ENCODE peak calls at places on chromosomes 11 and 22, in seven cellular contexts. One of them, this sample, is unnamed.

GRCh38 chr22:50730013-50730891 is 7.8 kb upstream of the ACR start:
- DNase-seq in HCT116: no peak
- DNase-seq in spleen: peak; percentile 75
- DNase-seq in uterus: no peak
- DNase-seq in A549: no peak
- DNase-seq in testis: no peak
- DNase-seq in stomach: no peak
- DNase-seq in this sample: peak; percentile 55

GRCh38 chr11:79493555-79494171 is 52.8 kb upstream of the TENM4 start:
- DNase-seq in HCT116: peak; percentile 19
- DNase-seq in spleen: peak; percentile 81
- DNase-seq in uterus: peak; percentile 57
- DNase-seq in A549: peak; percentile 70
- DNase-seq in testis: peak; percentile 87
- DNase-seq in stomach: peak; percentile 72
- DNase-seq in this sample: peak; percentile 82

GRCh38 chr11:73330569-73331093 is 22.6 kb downstream of the ARHGEF17 start:
- DNase-seq in HCT116: no peak
- DNase-seq in spleen: no peak
- DNase-seq in uterus: no peak
- DNase-seq in A549: peak; percentile 63
- DNase-seq in testis: no peak
- DNase-seq in stomach: no peak
- DNase-seq in this sample: no peak

GRCh38 chr22:43346521-43346929 is 3.4 kb upstream of the SCUBE1 start:
- DNase-seq in HCT116: peak; percentile 42
- DNase-seq in spleen: peak; percentile 87
- DNase-seq in uterus: peak; percentile 51
- DNase-seq in A549: peak; percentile 65
- DNase-seq in testis: peak; percentile 71
- DNase-seq in stomach: peak; percentile 66
- DNase-seq in this sample: peak; percentile 75

GRCh38 chr11:72236774-72237111 is 7.2 kb downstream of the PHOX2A start:
- DNase-seq in HCT116: no peak
- DNase-seq in spleen: no peak
- DNase-seq in uterus: no peak
- DNase-seq in A549: no peak
- DNase-seq in testis: no peak
- DNase-seq in stomach: no peak
- DNase-seq in this sample: no peak

GRCh38 chr11:64809781-64810241 is 540 bp downstream of the MEN1 start:
- DNase-seq in HCT116: peak; percentile 12
- DNase-seq in spleen: peak; percentile 86
- DNase-seq in uterus: no peak
- DNase-seq in A549: peak; percentile 17
- DNase-seq in testis: peak; percentile 30
- DNase-seq in stomach: peak; percentile 65
- DNase-seq in this sample: no peak

GRCh38 chr22:22156716-22157499 is 87.7 kb upstream of the VPREB1 start:
- DNase-seq in HCT116: peak; percentile 74
- DNase-seq in spleen: peak; percentile 82
- DNase-seq in uterus: no peak
- DNase-seq in A549: peak; percentile 64
- DNase-seq in testis: peak; percentile 87
- DNase-seq in stomach: peak; percentile 61
- DNase-seq in this sample: no peak

GRCh38 chr22:37295213-37295886 is 13.0 kb downstream of the CYTH4 start:
- DNase-seq in HCT116: no peak
- DNase-seq in spleen: no peak
- DNase-seq in uterus: no peak
- DNase-seq in A549: no peak
- DNase-seq in testis: no peak
- DNase-seq in stomach: no peak
- DNase-seq in this sample: no peak

GRCh38 chr11:3200388-3201111 is 18.1 kb downstream of the MRGPRG start:
- DNase-seq in HCT116: no peak
- DNase-seq in spleen: no peak
- DNase-seq in uterus: peak; percentile 7
- DNase-seq in A549: no peak
- DNase-seq in testis: no peak
- DNase-seq in stomach: no peak
- DNase-seq in this sample: peak; percentile 48

GRCh38 chr11:120432056-120433018 is 79.2 kb upstream of the GRIK4 start:
- DNase-seq in HCT116: peak; percentile 97
- DNase-seq in spleen: no peak
- DNase-seq in uterus: no peak
- DNase-seq in A549: peak; percentile 38
- DNase-seq in testis: no peak
- DNase-seq in stomach: no peak
- DNase-seq in this sample: no peak

GRCh38 chr22:27217154-27217553 is 559.8 kb downstream of the MIAT start:
- DNase-seq in HCT116: no peak
- DNase-seq in spleen: no peak
- DNase-seq in uterus: no peak
- DNase-seq in A549: no peak
- DNase-seq in testis: no peak
- DNase-seq in stomach: no peak
- DNase-seq in this sample: no peak

DNA sequence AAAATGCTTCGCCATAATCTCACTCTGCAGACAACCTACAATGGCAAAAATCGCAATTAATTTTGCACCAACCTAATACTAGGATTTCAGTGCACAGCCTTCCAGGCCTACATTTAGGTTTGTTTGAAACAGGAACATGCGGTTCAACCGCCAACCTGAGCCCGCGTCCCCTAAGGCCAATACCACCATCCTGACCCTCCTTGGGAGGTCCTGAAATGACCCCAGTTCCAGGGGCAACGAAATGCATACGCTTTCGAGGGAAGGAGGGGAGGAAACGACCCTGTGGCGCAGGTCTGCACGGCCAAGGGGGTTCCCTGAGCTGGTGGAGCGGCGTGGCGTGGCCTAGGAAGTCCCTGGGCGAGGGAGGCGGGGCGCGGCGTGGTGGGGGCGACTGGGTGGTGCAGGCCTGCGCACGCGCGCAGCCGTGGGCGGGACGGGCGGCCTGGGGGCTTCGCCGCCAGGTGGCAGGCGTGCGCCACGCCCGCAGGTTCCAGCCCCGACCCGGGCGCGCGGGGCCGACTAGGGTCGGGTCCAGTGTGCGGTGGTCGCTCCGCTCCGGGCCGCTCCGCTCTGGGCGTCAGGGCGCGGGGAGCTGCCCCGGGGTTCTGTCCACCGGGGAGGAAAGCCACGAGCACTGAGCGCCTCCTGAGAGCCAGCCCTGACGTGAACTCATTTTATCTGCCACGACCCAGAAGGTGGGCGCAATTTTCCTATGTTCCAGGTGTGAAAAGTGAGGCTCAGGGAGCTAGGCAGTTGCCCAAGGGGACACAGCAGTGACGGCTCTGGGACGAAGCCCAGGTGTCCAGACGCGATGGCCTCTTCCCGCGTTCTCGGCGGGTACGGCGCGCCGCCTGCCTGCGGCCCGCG is 94.2 kb downstream of the SWAP70 start:
- DNase-seq in HCT116: peak; percentile 42
- DNase-seq in spleen: peak; percentile 98
- DNase-seq in uterus: peak; percentile 87
- DNase-seq in A549: peak; percentile 92
- DNase-seq in testis: peak; percentile 89
- DNase-seq in stomach: peak; percentile 88
- DNase-seq in this sample: peak; percentile 94
- TF ChIP-seq POLR2A in HCT116: no peak
- TF ChIP-seq POLR2A in spleen: no peak
- TF ChIP-seq POLR2A in uterus: peak; percentile 61
- TF ChIP-seq POLR2A in A549: peak; percentile 82
- TF ChIP-seq POLR2A in testis: no peak
- TF ChIP-seq POLR2A in stomach: no peak
- TF ChIP-seq POLR2A in this sample: no peak

GRCh38 chr11:4607782-4608666 is at the start of gene TRIM68:
- DNase-seq in HCT116: peak; percentile 89
- DNase-seq in spleen: peak; percentile 98
- DNase-seq in uterus: peak; percentile 97
- DNase-seq in A549: peak; percentile 96
- DNase-seq in testis: peak; percentile 97
- DNase-seq in stomach: peak; percentile 96
- DNase-seq in this sample: peak; percentile 98

GRCh38 chr11:4611986-4612385 is 4.0 kb upstream of the TRIM68 start:
- DNase-seq in HCT116: no peak
- DNase-seq in spleen: no peak
- DNase-seq in uterus: no peak
- DNase-seq in A549: no peak
- DNase-seq in testis: no peak
- DNase-seq in stomach: no peak
- DNase-seq in this sample: no peak

GRCh38 chr11:4607111-4607510 is 920 bp downstream of the TRIM68 start:
- DNase-seq in HCT116: no peak
- DNase-seq in spleen: no peak
- DNase-seq in uterus: no peak
- DNase-seq in A549: no peak
- DNase-seq in testis: no peak
- DNase-seq in stomach: no peak
- DNase-seq in this sample: no peak

GRCh38 chr11:4606231-4607015 is 1.6 kb downstream of the TRIM68 start:
- DNase-seq in HCT116: no peak
- DNase-seq in spleen: no peak
- DNase-seq in uterus: no peak
- DNase-seq in A549: no peak
- DNase-seq in testis: no peak
- DNase-seq in stomach: no peak
- DNase-seq in this sample: no peak

DNA sequence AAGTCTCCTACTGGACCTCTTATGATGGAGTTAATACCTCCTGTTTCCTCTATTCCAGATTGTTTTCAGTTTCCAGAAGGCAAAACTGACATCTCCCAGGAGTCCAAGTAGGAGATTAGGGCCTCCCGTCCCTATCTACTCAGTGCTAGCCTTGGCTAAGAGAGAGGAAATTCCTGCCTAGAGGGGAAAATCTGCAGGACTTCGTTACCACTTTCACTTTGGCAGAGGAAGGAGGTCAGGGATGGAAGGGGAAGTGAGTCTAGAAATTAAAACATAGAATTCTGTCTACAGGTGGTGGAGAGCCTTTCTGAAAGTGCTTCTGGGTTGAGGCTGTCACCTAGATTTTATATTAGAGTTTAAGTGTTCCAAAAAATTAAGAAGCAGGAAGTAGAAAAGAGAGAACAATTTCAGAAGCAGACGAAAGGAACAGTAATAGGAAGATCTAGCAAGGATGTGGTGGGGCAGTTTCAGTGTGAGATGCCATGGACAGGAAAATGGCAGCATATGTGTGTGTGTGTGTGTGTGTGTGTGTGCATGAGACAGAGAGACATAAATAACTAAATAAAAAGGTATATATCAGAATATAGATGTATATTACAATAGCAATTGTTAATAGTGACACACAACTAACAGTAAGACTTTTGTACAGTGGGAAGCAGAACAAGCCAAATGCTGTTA is 2.4 kb upstream of the TRIM68 start:
- DNase-seq in HCT116: no peak
- DNase-seq in spleen: no peak
- DNase-seq in uterus: no peak
- DNase-seq in A549: no peak
- DNase-seq in testis: no peak
- DNase-seq in stomach: no peak
- DNase-seq in this sample: no peak
- H3K4me3 ChIP-seq in HCT116: no peak overlapping the region
- H3K4me3 ChIP-seq in spleen: peak overlapping the region; percentile 18
- H3K4me3 ChIP-seq in uterus: no peak overlapping the region
- H3K4me3 ChIP-seq in A549: no peak overlapping the region
- H3K4me3 ChIP-seq in testis: no peak overlapping the region
- H3K4me3 ChIP-seq in stomach: no peak overlapping the region
- H3K4me3 ChIP-seq in this sample: no peak overlapping the region

GRCh38 chr11:32864555-32864954 is 28.1 kb upstream of the QSER1 start:
- DNase-seq in HCT116: no peak
- DNase-seq in spleen: no peak
- DNase-seq in uterus: no peak
- DNase-seq in A549: no peak
- DNase-seq in testis: no peak
- DNase-seq in stomach: no peak
- DNase-seq in this sample: no peak

GRCh38 chr11:32861850-32862577 is 30.6 kb upstream of the QSER1 start:
- DNase-seq in HCT116: no peak
- DNase-seq in spleen: no peak
- DNase-seq in uterus: no peak
- DNase-seq in A549: no peak
- DNase-seq in testis: no peak
- DNase-seq in stomach: no peak
- DNase-seq in this sample: no peak

DNA sequence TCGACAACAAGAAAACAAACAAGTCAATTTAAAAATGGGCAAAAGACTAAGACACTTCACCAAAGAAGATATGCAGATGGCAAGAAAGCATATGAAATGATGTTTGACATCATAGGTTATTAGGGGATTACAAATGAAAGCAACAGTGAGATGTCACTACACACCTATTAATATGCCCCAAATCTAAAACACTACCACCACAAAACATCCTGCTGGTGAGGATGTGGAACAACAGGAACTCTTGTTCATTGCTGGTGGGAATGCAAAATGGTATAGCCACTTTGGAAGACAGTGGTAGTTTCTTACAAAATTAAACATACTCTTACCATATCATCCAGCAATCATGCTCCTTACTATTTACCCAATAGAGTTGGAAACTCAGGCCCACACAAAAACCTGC is 29.0 kb downstream of the PRRG4 start:
- DNase-seq in HCT116: no peak
- DNase-seq in spleen: no peak
- DNase-seq in uterus: no peak
- DNase-seq in A549: no peak
- DNase-seq in testis: no peak
- DNase-seq in stomach: no peak
- DNase-seq in this sample: no peak
- TF ChIP-seq CTCF in HCT116: peak; percentile 25
- TF ChIP-seq CTCF in spleen: no peak
- TF ChIP-seq CTCF in uterus: no peak
- TF ChIP-seq CTCF in A549: no peak
- TF ChIP-seq CTCF in testis: no peak
- TF ChIP-seq CTCF in stomach: no peak
- TF ChIP-seq CTCF in this sample: no peak

GRCh38 chr11:77074205-77074604 is 7.4 kb downstream of the CAPN5 start:
- DNase-seq in HCT116: no peak
- DNase-seq in spleen: no peak
- DNase-seq in uterus: peak; percentile 32
- DNase-seq in A549: no peak
- DNase-seq in testis: no peak
- DNase-seq in stomach: peak; percentile 49
- DNase-seq in this sample: peak; percentile 63

GRCh38 chr11:77074626-77075221 is 8.0 kb downstream of the CAPN5 start:
- DNase-seq in HCT116: no peak
- DNase-seq in spleen: no peak
- DNase-seq in uterus: peak; percentile 17
- DNase-seq in A549: no peak
- DNase-seq in testis: no peak
- DNase-seq in stomach: peak; percentile 22
- DNase-seq in this sample: peak; percentile 56

GRCh38 chr11:77073328-77074001 is 6.7 kb downstream of the CAPN5 start:
- DNase-seq in HCT116: peak; percentile 36
- DNase-seq in spleen: peak; percentile 78
- DNase-seq in uterus: peak; percentile 94
- DNase-seq in A549: peak; percentile 83
- DNase-seq in testis: peak; percentile 92
- DNase-seq in stomach: peak; percentile 77
- DNase-seq in this sample: peak; percentile 98

GRCh38 chr11:77072851-77073327 is 6.1 kb downstream of the CAPN5 start:
- DNase-seq in HCT116: no peak
- DNase-seq in spleen: no peak
- DNase-seq in uterus: no peak
- DNase-seq in A549: no peak
- DNase-seq in testis: no peak
- DNase-seq in stomach: peak; percentile 24
- DNase-seq in this sample: no peak

GRCh38 chr11:77075425-77075905 is 8.7 kb downstream of the CAPN5 start:
- DNase-seq in HCT116: no peak
- DNase-seq in spleen: no peak
- DNase-seq in uterus: no peak
- DNase-seq in A549: no peak
- DNase-seq in testis: no peak
- DNase-seq in stomach: peak; percentile 56
- DNase-seq in this sample: peak; percentile 57
- TF ChIP-seq POLR2A in HCT116: no peak
- TF ChIP-seq POLR2A in spleen: no peak
- TF ChIP-seq POLR2A in uterus: no peak
- TF ChIP-seq POLR2A in A549: no peak
- TF ChIP-seq POLR2A in testis: no peak
- TF ChIP-seq POLR2A in stomach: no peak
- TF ChIP-seq POLR2A in this sample: peak; percentile 21